ENCODE peak calls at places on chromosomes 13 and 19, in nine cellular contexts. F, N, Q, O, K, G, Z, T and H are unnamed samples.
A peak's percentile ranks its signal among the peaks of the same experiment; 100 is the strongest.

GRCh38 chr13:98305670-98306069 is 128.6 kb upstream of the RNF113B start:
- DNase-seq in F (no peak), N (no peak), Q (no peak), O (no peak), K (no peak), G (no peak), Z (no peak), T (no peak), H (no peak)

GRCh38 chr19:5826531-5827341 is 12.8 kb downstream of the FUT6 start:
- DNase-seq in F (no peak), N (peak; percentile 70), Q (no peak), O (peak; percentile 81), K (peak; percentile 90), G (no peak), Z (peak; percentile 71), T (peak; percentile 88), H (peak; percentile 66)

GRCh38 chr13:71210861-71211260 is 656.1 kb downstream of the DACH1 start:
- DNase-seq in F (no peak), N (no peak), Q (no peak), O (no peak), K (no peak), G (no peak), Z (no peak), T (no peak), H (no peak)

GRCh38 chr19:46616631-46617322 is 8.1 kb downstream of the PTGIR start:
- DNase-seq in F (no peak), N (peak; percentile 83), Q (no peak), O (peak; percentile 65), K (no peak), G (no peak), Z (peak; percentile 71), T (peak; percentile 69), H (peak; percentile 71)

GRCh38 chr19:34134190-34135032 is 37.9 kb upstream of the LSM14A start:
- DNase-seq in F (peak; percentile 90), N (peak; percentile 86), Q (peak; percentile 90), O (peak; percentile 80), K (peak; percentile 93), G (peak; percentile 80), Z (peak; percentile 93), T (peak; percentile 93), H (peak; percentile 92)

GRCh38 chr19:43934055-43934984 is 762 bp downstream of the ZNF45 start:
- DNase-seq in F (no peak), N (no peak), Q (no peak), O (peak; percentile 51), K (no peak), G (no peak), Z (no peak), T (no peak), H (no peak)

GRCh38 chr19:57363734-57364181 is 407 bp downstream of the TRAPPC2B start:
- DNase-seq in F (no peak), N (peak; percentile 30), Q (no peak), O (no peak), K (no peak), G (no peak), Z (no peak), T (no peak), H (no peak)

GRCh38 chr19:29482855-29483640 is 42.7 kb upstream of the VSTM2B start:
- DNase-seq in F (peak; percentile 40), N (no peak), Q (no peak), O (no peak), K (no peak), G (no peak), Z (no peak), T (no peak), H (no peak)

GRCh38 chr19:1238373-1239303 is 833 bp upstream of the CBARP start:
- DNase-seq in F (no peak), N (no peak), Q (no peak), O (no peak), K (no peak), G (no peak), Z (no peak), T (no peak), H (no peak)

GRCh38 chr19:1241417-1242095 is at the start of gene ATP5F1D:
- DNase-seq in F (peak; percentile 97), N (peak; percentile 95), Q (peak; percentile 95), O (peak; percentile 92), K (peak; percentile 93), G (no peak), Z (peak; percentile 96), T (peak; percentile 96), H (peak; percentile 96)

GRCh38 chr19:1239420-1239795 is 1.6 kb upstream of the CBARP start:
- DNase-seq in F (no peak), N (no peak), Q (no peak), O (no peak), K (no peak), G (no peak), Z (no peak), T (no peak), H (no peak)

GRCh38 chr19:1239796-1240737 is 1.5 kb upstream of the ATP5F1D start:
- DNase-seq in F (peak; percentile 93), N (peak; percentile 89), Q (peak; percentile 94), O (peak; percentile 80), K (peak; percentile 80), G (no peak), Z (peak; percentile 92), T (peak; percentile 88), H (peak; percentile 90)

GRCh38 chr19:1240925-1241324 is 626 bp upstream of the ATP5F1D start:
- DNase-seq in F (no peak), N (peak; percentile 23), Q (no peak), O (no peak), K (no peak), G (no peak), Z (no peak), T (no peak), H (no peak)
- H3K27ac ChIP-seq in F (peak overlapping the region; percentile 98), N (peak overlapping the region; percentile 90), Q (peak overlapping the region; percentile 85), O (no peak overlapping the region), K (no peak overlapping the region), G (no peak overlapping the region), Z (peak overlapping the region; percentile 98), T (peak overlapping the region; percentile 99), H (peak overlapping the region; percentile 100)

DNA sequence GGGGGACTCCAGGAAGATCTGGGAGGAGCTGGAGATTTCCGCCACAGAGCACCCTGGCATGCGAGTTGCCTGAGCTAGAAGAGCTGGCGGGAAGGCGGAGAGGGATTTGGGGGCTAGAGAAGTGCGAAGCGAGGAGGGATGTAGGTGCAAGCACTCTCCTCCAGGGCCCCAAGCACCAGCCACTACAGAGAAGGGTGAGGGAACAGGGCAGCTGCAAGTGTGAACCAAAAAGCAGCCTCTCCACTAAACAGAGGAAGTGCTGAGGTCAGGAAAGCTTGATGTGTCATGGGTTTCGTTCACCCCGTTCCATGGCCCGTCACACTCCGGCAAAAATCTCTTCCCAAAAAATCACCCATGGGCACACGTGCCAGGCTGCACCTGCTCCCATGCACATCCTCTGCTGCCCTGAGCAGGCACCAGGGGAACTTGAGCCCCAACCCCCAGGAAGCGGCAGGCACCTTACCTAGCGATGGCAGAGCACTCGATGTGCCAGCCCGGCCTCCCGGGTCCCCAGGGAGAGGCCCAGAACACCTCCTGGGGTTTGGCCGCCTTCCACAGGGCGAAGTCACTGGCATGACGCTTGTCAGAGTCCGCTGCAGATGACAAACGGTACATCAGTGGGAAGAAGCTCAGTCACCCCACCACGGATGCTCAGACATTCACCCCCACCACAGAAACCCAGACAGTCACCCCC is 29.3 kb downstream of the CARS2 start:
- DNase-seq in F (no peak), N (no peak), Q (peak; percentile 56), O (no peak), K (no peak), G (no peak), Z (no peak), T (peak; percentile 22), H (no peak)
- H3K4me3 ChIP-seq in F (no peak overlapping the region), N (no peak overlapping the region), Q (no peak overlapping the region), O (no peak overlapping the region), K (no peak overlapping the region), G (no peak overlapping the region), Z (no peak overlapping the region), T (no peak overlapping the region), H (no peak overlapping the region)

DNA sequence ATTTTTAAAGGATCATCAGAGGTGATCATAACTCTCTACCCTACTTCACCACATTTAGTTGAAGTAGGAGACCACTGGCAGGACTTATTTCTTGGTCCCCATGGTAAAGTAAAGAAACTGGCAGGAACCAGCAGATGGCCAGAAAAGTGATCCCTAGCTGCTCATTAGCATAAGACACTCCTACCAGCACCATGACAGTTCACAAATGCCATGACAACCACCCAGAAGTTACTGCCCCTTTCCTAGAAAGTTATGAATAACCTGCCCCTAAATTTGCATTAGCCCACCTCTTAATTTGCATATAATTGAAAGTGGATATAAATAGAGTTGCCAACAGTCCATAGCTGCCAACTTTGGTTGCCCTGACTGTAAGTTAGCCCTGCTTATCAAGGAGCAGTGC is 18.4 kb upstream of the RUBCNL start:
- DNase-seq in F (no peak), N (no peak), Q (no peak), O (no peak), K (no peak), G (no peak), Z (no peak), T (no peak), H (no peak)
- TF ChIP-seq CTCF in F (no peak), N (no peak), Q (no peak), O (no peak), K (no peak), G (no peak), Z (no peak), T (no peak), H (no peak)

GRCh38 chr13:33115274-33115673 is 99.1 kb downstream of the KL start:
- DNase-seq in F (no peak), N (no peak), Q (no peak), O (no peak), K (no peak), G (no peak), Z (no peak), T (no peak), H (no peak)

GRCh38 chr13:33123066-33123940 is 107.1 kb downstream of the KL start:
- DNase-seq in F (peak; percentile 75), N (peak; percentile 75), Q (peak; percentile 73), O (no peak), K (no peak), G (no peak), Z (peak; percentile 31), T (no peak), H (peak; percentile 48)

GRCh38 chr13:33119886-33120543 is 103.8 kb downstream of the KL start:
- DNase-seq in F (no peak), N (no peak), Q (no peak), O (peak; percentile 96), K (no peak), G (no peak), Z (no peak), T (no peak), H (no peak)

GRCh38 chr13:33116321-33117010 is 100.2 kb downstream of the KL start:
- DNase-seq in F (no peak), N (no peak), Q (no peak), O (peak; percentile 46), K (no peak), G (no peak), Z (no peak), T (no peak), H (no peak)

DNA sequence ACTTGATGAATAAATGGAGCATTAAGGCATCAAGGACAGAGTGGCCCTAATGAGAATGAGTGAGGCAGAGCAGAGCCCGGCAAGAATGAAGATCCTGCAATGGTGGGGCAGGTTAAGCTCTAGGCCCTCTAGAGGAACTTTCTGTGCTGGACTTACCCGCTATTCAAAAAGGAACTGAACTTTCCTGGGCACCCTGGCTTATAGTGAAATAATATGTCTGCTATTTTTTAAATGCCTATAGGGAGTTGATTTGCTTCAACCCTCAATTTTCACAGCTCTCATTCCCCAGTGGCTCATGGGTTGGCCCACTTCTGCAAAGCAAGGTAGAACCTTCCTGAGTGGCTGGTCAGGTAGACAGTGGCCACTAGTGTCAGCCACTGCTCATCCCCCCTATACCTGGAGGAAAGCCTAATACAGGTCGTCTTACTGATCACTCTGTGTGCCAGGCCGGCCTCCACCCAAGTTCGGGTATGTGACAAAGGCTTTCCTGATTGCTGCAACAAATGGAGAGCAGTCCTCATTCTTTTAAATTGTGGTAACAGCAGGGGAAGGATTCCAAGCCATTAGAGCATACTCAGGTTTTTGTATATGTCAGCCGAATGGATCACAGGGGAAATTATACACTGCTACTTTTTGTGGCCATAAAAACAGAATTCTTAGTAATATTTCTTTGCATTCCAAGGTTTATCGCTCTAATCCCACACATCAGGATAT is 103.0 kb downstream of the KL start:
- DNase-seq in F (no peak), N (peak; percentile 49), Q (no peak), O (no peak), K (no peak), G (no peak), Z (no peak), T (no peak), H (no peak)
- H3K27ac ChIP-seq in F (no peak overlapping the region), N (peak overlapping the region; percentile 50), Q (no peak overlapping the region), O (peak overlapping the region; percentile 79), K (no peak overlapping the region), G (no peak overlapping the region), Z (no peak overlapping the region), T (no peak overlapping the region), H (no peak overlapping the region)